ENCODE peak calls at places on chromosomes 2 and 18, in eight cellular contexts. One of them, this sample, is unnamed.

GRCh38 chr2:134273240-134273983 is 19.5 kb downstream of the MGAT5 start:
- DNase-seq in HL-60: no peak
- DNase-seq in AG04450: no peak
- DNase-seq in esophagus squamous epithelium: no peak
- DNase-seq in GM23338: no peak
- DNase-seq in CD8-positive, alpha-beta T cell: no peak
- DNase-seq in astrocyte: no peak
- DNase-seq in AG09309: no peak
- DNase-seq in this sample: no peak

GRCh38 chr2:109542384-109542783 is 71.4 kb downstream of the SEPTIN10 start:
- DNase-seq in HL-60: no peak
- DNase-seq in AG04450: no peak
- DNase-seq in astrocyte: no peak
- DNase-seq in AG09309: no peak
- DNase-seq in GM23338: no peak
- DNase-seq in esophagus squamous epithelium: no peak
- DNase-seq in CD8-positive, alpha-beta T cell: no peak
- DNase-seq in this sample: no peak

GRCh38 chr2:223585691-223586090 is 16.5 kb downstream of the SCG2 start:
- DNase-seq in astrocyte: peak
- DNase-seq in AG09309: no peak
- DNase-seq in esophagus squamous epithelium: no peak
- DNase-seq in AG04450: no peak
- DNase-seq in HL-60: peak
- DNase-seq in CD8-positive, alpha-beta T cell: no peak
- DNase-seq in GM23338: no peak
- DNase-seq in this sample: no peak

GRCh38 chr2:213238753-213239591 is 45.3 kb upstream of the SPAG16 start:
- DNase-seq in AG09309: peak
- DNase-seq in GM23338: no peak
- DNase-seq in HL-60: no peak
- DNase-seq in astrocyte: peak
- DNase-seq in CD8-positive, alpha-beta T cell: no peak
- DNase-seq in AG04450: peak
- DNase-seq in esophagus squamous epithelium: no peak
- DNase-seq in this sample: no peak

GRCh38 chr18:56716692-56717146 is 65.6 kb downstream of the WDR7 start:
- DNase-seq in esophagus squamous epithelium: no peak
- DNase-seq in AG04450: no peak
- DNase-seq in HL-60: no peak
- DNase-seq in AG09309: no peak
- DNase-seq in CD8-positive, alpha-beta T cell: no peak
- DNase-seq in astrocyte: peak
- DNase-seq in GM23338: no peak
- DNase-seq in this sample: peak

GRCh38 chr2:174800436-174801195 is 36.3 kb upstream of the CHRNA1 start:
- DNase-seq in AG09309: no peak
- DNase-seq in GM23338: no peak
- DNase-seq in HL-60: no peak
- DNase-seq in esophagus squamous epithelium: no peak
- DNase-seq in AG04450: no peak
- DNase-seq in astrocyte: no peak
- DNase-seq in CD8-positive, alpha-beta T cell: no peak
- DNase-seq in this sample: no peak

GRCh38 chr18:79695269-79695668 is 15.7 kb downstream of the CTDP1 start:
- DNase-seq in AG04450: no peak
- DNase-seq in HL-60: no peak
- DNase-seq in astrocyte: no peak
- DNase-seq in GM23338: no peak
- DNase-seq in AG09309: no peak
- DNase-seq in esophagus squamous epithelium: no peak
- DNase-seq in CD8-positive, alpha-beta T cell: no peak
- DNase-seq in this sample: no peak

GRCh38 chr2:217857624-217858506 is 144.9 kb downstream of the TNS1 start:
- DNase-seq in astrocyte: no peak
- DNase-seq in CD8-positive, alpha-beta T cell: no peak
- DNase-seq in GM23338: no peak
- DNase-seq in HL-60: no peak
- DNase-seq in AG04450: no peak
- DNase-seq in AG09309: no peak
- DNase-seq in esophagus squamous epithelium: no peak
- DNase-seq in this sample: no peak

GRCh38 chr2:129737660-129738527 is 241.6 kb upstream of the RAB6C start:
- DNase-seq in AG04450: no peak
- DNase-seq in GM23338: no peak
- DNase-seq in astrocyte: no peak
- DNase-seq in esophagus squamous epithelium: no peak
- DNase-seq in AG09309: no peak
- DNase-seq in HL-60: no peak
- DNase-seq in CD8-positive, alpha-beta T cell: no peak
- DNase-seq in this sample: no peak

GRCh38 chr2:11930211-11930761 is 183.9 kb downstream of the LPIN1 start:
- DNase-seq in CD8-positive, alpha-beta T cell: no peak
- DNase-seq in AG09309: no peak
- DNase-seq in AG04450: no peak
- DNase-seq in astrocyte: no peak
- DNase-seq in HL-60: no peak
- DNase-seq in esophagus squamous epithelium: no peak
- DNase-seq in GM23338: no peak
- DNase-seq in this sample: no peak

GRCh38 chr2:141554810-141555209 is 576.0 kb downstream of the LRP1B start:
- DNase-seq in GM23338: peak
- DNase-seq in CD8-positive, alpha-beta T cell: no peak
- DNase-seq in astrocyte: peak
- DNase-seq in AG04450: peak
- DNase-seq in AG09309: no peak
- DNase-seq in HL-60: no peak
- DNase-seq in esophagus squamous epithelium: no peak
- DNase-seq in this sample: peak

GRCh38 chr2:138948070-138948539 is 167.9 kb upstream of the NXPH2 start:
- DNase-seq in HL-60: no peak
- DNase-seq in AG09309: peak
- DNase-seq in astrocyte: peak
- DNase-seq in GM23338: no peak
- DNase-seq in esophagus squamous epithelium: no peak
- DNase-seq in CD8-positive, alpha-beta T cell: no peak
- DNase-seq in AG04450: no peak
- DNase-seq in this sample: peak

GRCh38 chr2:183383854-183384253 is 259.6 kb downstream of the NUP35 start:
- DNase-seq in AG09309: no peak
- DNase-seq in AG04450: no peak
- DNase-seq in astrocyte: no peak
- DNase-seq in GM23338: no peak
- DNase-seq in esophagus squamous epithelium: no peak
- DNase-seq in CD8-positive, alpha-beta T cell: no peak
- DNase-seq in HL-60: no peak
- DNase-seq in this sample: no peak

GRCh38 chr2:159230145-159230877 is 56.2 kb downstream of the WDSUB1 start:
- DNase-seq in CD8-positive, alpha-beta T cell: no peak
- DNase-seq in HL-60: no peak
- DNase-seq in astrocyte: no peak
- DNase-seq in AG09309: no peak
- DNase-seq in GM23338: no peak
- DNase-seq in esophagus squamous epithelium: no peak
- DNase-seq in AG04450: no peak
- DNase-seq in this sample: no peak

GRCh38 chr2:47221039-47221438 is 65.9 kb upstream of the STPG4 start:
- DNase-seq in HL-60: no peak
- DNase-seq in CD8-positive, alpha-beta T cell: no peak
- DNase-seq in AG04450: peak
- DNase-seq in esophagus squamous epithelium: no peak
- DNase-seq in astrocyte: peak
- DNase-seq in GM23338: no peak
- DNase-seq in AG09309: no peak
- DNase-seq in this sample: no peak

GRCh38 chr2:8514748-8515389 is 167.0 kb upstream of the ID2 start:
- DNase-seq in esophagus squamous epithelium: no peak
- DNase-seq in AG04450: no peak
- DNase-seq in HL-60: no peak
- DNase-seq in GM23338: no peak
- DNase-seq in CD8-positive, alpha-beta T cell: no peak
- DNase-seq in AG09309: no peak
- DNase-seq in astrocyte: no peak
- DNase-seq in this sample: peak

GRCh38 chr2:218218409-218219185 is 1.6 kb downstream of the ARPC2 start:
- DNase-seq in HL-60: no peak
- DNase-seq in AG04450: no peak
- DNase-seq in CD8-positive, alpha-beta T cell: peak
- DNase-seq in astrocyte: no peak
- DNase-seq in GM23338: no peak
- DNase-seq in esophagus squamous epithelium: no peak
- DNase-seq in AG09309: no peak
- DNase-seq in this sample: peak

GRCh38 chr18:10942998-10943397 is 206.4 kb downstream of the PIEZO2 start:
- DNase-seq in AG09309: no peak
- DNase-seq in AG04450: no peak
- DNase-seq in GM23338: no peak
- DNase-seq in CD8-positive, alpha-beta T cell: no peak
- DNase-seq in HL-60: no peak
- DNase-seq in astrocyte: no peak
- DNase-seq in esophagus squamous epithelium: no peak
- DNase-seq in this sample: no peak

GRCh38 chr2:217822296-217823252 is 180.2 kb downstream of the TNS1 start:
- DNase-seq in AG09309: no peak
- DNase-seq in astrocyte: peak
- DNase-seq in CD8-positive, alpha-beta T cell: no peak
- DNase-seq in HL-60: no peak
- DNase-seq in AG04450: no peak
- DNase-seq in esophagus squamous epithelium: no peak
- DNase-seq in GM23338: peak
- DNase-seq in this sample: no peak

GRCh38 chr2:191304939-191305875 is 60.0 kb downstream of the MYO1B start:
- DNase-seq in AG09309: peak
- DNase-seq in astrocyte: peak
- DNase-seq in HL-60: no peak
- DNase-seq in CD8-positive, alpha-beta T cell: no peak
- DNase-seq in esophagus squamous epithelium: no peak
- DNase-seq in AG04450: peak
- DNase-seq in GM23338: no peak
- DNase-seq in this sample: no peak

GRCh38 chr2:191303349-191304005 is 58.3 kb downstream of the MYO1B start:
- DNase-seq in AG09309: no peak
- DNase-seq in esophagus squamous epithelium: no peak
- DNase-seq in HL-60: no peak
- DNase-seq in AG04450: no peak
- DNase-seq in CD8-positive, alpha-beta T cell: no peak
- DNase-seq in GM23338: no peak
- DNase-seq in astrocyte: no peak
- DNase-seq in this sample: no peak

GRCh38 chr2:191301971-191302370 is 56.8 kb downstream of the MYO1B start:
- DNase-seq in CD8-positive, alpha-beta T cell: no peak
- DNase-seq in AG04450: no peak
- DNase-seq in esophagus squamous epithelium: no peak
- DNase-seq in HL-60: no peak
- DNase-seq in GM23338: no peak
- DNase-seq in astrocyte: no peak
- DNase-seq in AG09309: no peak
- DNase-seq in this sample: no peak

GRCh38 chr2:191299866-191300265 is 54.7 kb downstream of the MYO1B start:
- DNase-seq in CD8-positive, alpha-beta T cell: no peak
- DNase-seq in AG04450: no peak
- DNase-seq in HL-60: no peak
- DNase-seq in astrocyte: no peak
- DNase-seq in AG09309: no peak
- DNase-seq in GM23338: no peak
- DNase-seq in esophagus squamous epithelium: no peak
- DNase-seq in this sample: no peak

GRCh38 chr2:191302459-191303155 is 57.4 kb downstream of the MYO1B start:
- DNase-seq in CD8-positive, alpha-beta T cell: peak
- DNase-seq in AG09309: no peak
- DNase-seq in esophagus squamous epithelium: no peak
- DNase-seq in AG04450: no peak
- DNase-seq in HL-60: no peak
- DNase-seq in GM23338: peak
- DNase-seq in astrocyte: no peak
- DNase-seq in this sample: peak
- TF ChIP-seq CTCF in CD8-positive, alpha-beta T cell: no peak
- TF ChIP-seq CTCF in AG09309: peak
- TF ChIP-seq CTCF in esophagus squamous epithelium: no peak
- TF ChIP-seq CTCF in AG04450: peak
- TF ChIP-seq CTCF in HL-60: no peak
- TF ChIP-seq CTCF in GM23338: peak
- TF ChIP-seq CTCF in astrocyte: peak
- TF ChIP-seq CTCF in this sample: no peak

DNA sequence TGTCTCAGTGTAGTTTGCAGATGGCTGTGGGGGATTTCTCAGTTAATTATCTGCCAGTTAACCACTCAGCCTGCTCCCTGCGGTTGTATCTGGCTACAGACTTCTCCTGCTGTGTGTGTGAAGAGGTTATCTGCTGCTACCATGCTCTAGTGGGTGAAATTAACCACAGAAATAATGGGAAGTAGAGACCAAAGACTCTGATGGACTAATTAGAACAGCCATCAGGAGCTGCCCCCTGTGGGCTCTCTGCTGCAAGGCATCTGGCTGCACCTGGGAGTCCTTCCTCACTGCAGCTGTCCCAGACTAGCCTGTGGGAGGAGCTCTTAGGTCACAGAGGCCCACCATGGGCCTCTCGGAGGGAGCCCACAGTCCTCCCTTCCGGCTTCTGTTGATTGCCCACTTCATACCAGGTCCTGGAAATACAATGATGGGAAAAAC is 66.6 kb downstream of the CTIF start:
- DNase-seq in CD8-positive, alpha-beta T cell: no peak
- DNase-seq in astrocyte: peak
- DNase-seq in GM23338: peak
- DNase-seq in AG04450: no peak
- DNase-seq in esophagus squamous epithelium: no peak
- DNase-seq in HL-60: peak
- DNase-seq in AG09309: no peak
- DNase-seq in this sample: no peak
- TF ChIP-seq CTCF in CD8-positive, alpha-beta T cell: no peak
- TF ChIP-seq CTCF in astrocyte: peak
- TF ChIP-seq CTCF in GM23338: peak
- TF ChIP-seq CTCF in AG04450: peak
- TF ChIP-seq CTCF in esophagus squamous epithelium: no peak
- TF ChIP-seq CTCF in HL-60: peak
- TF ChIP-seq CTCF in AG09309: no peak
- TF ChIP-seq CTCF in this sample: peak

DNA sequence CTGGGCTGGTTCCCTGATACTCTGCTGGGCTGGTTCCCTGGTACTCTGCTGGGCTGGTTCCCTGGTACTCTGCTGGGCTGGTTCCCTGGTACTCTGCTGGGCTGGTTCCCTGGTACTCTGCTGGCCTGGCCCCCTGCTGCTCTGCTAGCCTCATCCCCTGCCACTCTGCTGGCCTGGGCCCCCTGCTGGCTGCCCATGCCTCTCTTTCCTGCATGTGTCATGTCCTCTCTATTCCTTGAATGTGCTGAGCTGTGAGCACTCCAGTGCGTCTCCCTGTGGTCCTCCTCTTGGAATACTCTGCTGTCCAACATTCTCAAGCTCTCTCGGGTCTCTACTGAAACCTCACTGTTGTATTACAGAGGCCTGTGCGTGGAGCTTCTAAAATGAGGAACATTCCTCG is 216.3 kb downstream of the RNF144A start:
- DNase-seq in CD8-positive, alpha-beta T cell: no peak
- DNase-seq in AG04450: no peak
- DNase-seq in AG09309: no peak
- DNase-seq in GM23338: peak
- DNase-seq in astrocyte: no peak
- DNase-seq in HL-60: no peak
- DNase-seq in esophagus squamous epithelium: no peak
- DNase-seq in this sample: no peak
- TF ChIP-seq CTCF in CD8-positive, alpha-beta T cell: no peak
- TF ChIP-seq CTCF in AG04450: no peak
- TF ChIP-seq CTCF in AG09309: peak
- TF ChIP-seq CTCF in GM23338: peak
- TF ChIP-seq CTCF in astrocyte: no peak
- TF ChIP-seq CTCF in HL-60: peak
- TF ChIP-seq CTCF in esophagus squamous epithelium: no peak
- TF ChIP-seq CTCF in this sample: peak

GRCh38 chr2:225512873-225513580 is 113.5 kb downstream of the NYAP2 start:
- DNase-seq in AG09309: peak
- DNase-seq in HL-60: no peak
- DNase-seq in astrocyte: peak
- DNase-seq in esophagus squamous epithelium: no peak
- DNase-seq in CD8-positive, alpha-beta T cell: no peak
- DNase-seq in GM23338: no peak
- DNase-seq in AG04450: peak
- DNase-seq in this sample: no peak
- TF ChIP-seq CTCF in AG09309: no peak
- TF ChIP-seq CTCF in HL-60: no peak
- TF ChIP-seq CTCF in astrocyte: no peak
- TF ChIP-seq CTCF in esophagus squamous epithelium: no peak
- TF ChIP-seq CTCF in CD8-positive, alpha-beta T cell: no peak
- TF ChIP-seq CTCF in GM23338: no peak
- TF ChIP-seq CTCF in AG04450: peak
- TF ChIP-seq CTCF in this sample: no peak